ENCODE peak calls at places on chromosomes 11 and 22, in seven cellular contexts. One of them, this sample, is unnamed.
A peak's percentile ranks its signal among the peaks of the same experiment; 100 is the strongest.

GRCh38 chr11:66467756-66468155 is 1.1 kb downstream of the PELI3 start:
- DNase-seq in B cell: no peak
- DNase-seq in stimulated activated CD8-positive, alpha-beta memory T cell treated with anti-CD3 and anti-CD28 coated beads, Interleukin-7, amount 100 ng/mL, for 1 hour: no peak
- DNase-seq in activated T-helper 1 cell treated with anti-CD3 and anti-CD28 coated beads, Interleukin-12 subunit alpha, Interleukin-12 subunit beta, Interleukin-2, Interleukin-4 antibody, amounts not matched to agents 30 ng/mL and 10 ng/mL and 1 ng/mL, durations not matched to agents 14 hours and 24 hours and 36 hours: no peak
- DNase-seq in T-helper 9 cell: no peak
- DNase-seq in CD4-positive, alpha-beta memory T cell: peak; percentile 22
- DNase-seq in omental fat pad: no peak
- DNase-seq in this sample: no peak

GRCh38 chr11:12540075-12540685 is 134.0 kb upstream of the TEAD1 start:
- DNase-seq in B cell: no peak
- DNase-seq in activated T-helper 1 cell treated with anti-CD3 and anti-CD28 coated beads, Interleukin-12 subunit alpha, Interleukin-12 subunit beta, Interleukin-2, Interleukin-4 antibody, amounts not matched to agents 30 ng/mL and 10 ng/mL and 1 ng/mL, durations not matched to agents 14 hours and 24 hours and 36 hours: no peak
- DNase-seq in omental fat pad: no peak
- DNase-seq in stimulated activated CD8-positive, alpha-beta memory T cell treated with anti-CD3 and anti-CD28 coated beads, Interleukin-7, amount 100 ng/mL, for 1 hour: no peak
- DNase-seq in T-helper 9 cell: no peak
- DNase-seq in CD4-positive, alpha-beta memory T cell: no peak
- DNase-seq in this sample: no peak

GRCh38 chr11:63940786-63941185 is 2.0 kb downstream of the NAA40 start:
- DNase-seq in omental fat pad: no peak
- DNase-seq in activated T-helper 1 cell treated with anti-CD3 and anti-CD28 coated beads, Interleukin-12 subunit alpha, Interleukin-12 subunit beta, Interleukin-2, Interleukin-4 antibody, amounts not matched to agents 30 ng/mL and 10 ng/mL and 1 ng/mL, durations not matched to agents 14 hours and 24 hours and 36 hours: no peak
- DNase-seq in CD4-positive, alpha-beta memory T cell: no peak
- DNase-seq in B cell: peak; percentile 50
- DNase-seq in stimulated activated CD8-positive, alpha-beta memory T cell treated with anti-CD3 and anti-CD28 coated beads, Interleukin-7, amount 100 ng/mL, for 1 hour: no peak
- DNase-seq in T-helper 9 cell: no peak
- DNase-seq in this sample: no peak

GRCh38 chr11:36056160-36056751 is 112.4 kb downstream of the LDLRAD3 start:
- DNase-seq in activated T-helper 1 cell treated with anti-CD3 and anti-CD28 coated beads, Interleukin-12 subunit alpha, Interleukin-12 subunit beta, Interleukin-2, Interleukin-4 antibody, amounts not matched to agents 30 ng/mL and 10 ng/mL and 1 ng/mL, durations not matched to agents 14 hours and 24 hours and 36 hours: no peak
- DNase-seq in omental fat pad: no peak
- DNase-seq in T-helper 9 cell: no peak
- DNase-seq in CD4-positive, alpha-beta memory T cell: no peak
- DNase-seq in B cell: no peak
- DNase-seq in stimulated activated CD8-positive, alpha-beta memory T cell treated with anti-CD3 and anti-CD28 coated beads, Interleukin-7, amount 100 ng/mL, for 1 hour: no peak
- DNase-seq in this sample: peak; percentile 27

GRCh38 chr11:1472180-1473005 is 14.2 kb downstream of the MOB2 start:
- DNase-seq in omental fat pad: no peak
- DNase-seq in activated T-helper 1 cell treated with anti-CD3 and anti-CD28 coated beads, Interleukin-12 subunit alpha, Interleukin-12 subunit beta, Interleukin-2, Interleukin-4 antibody, amounts not matched to agents 30 ng/mL and 10 ng/mL and 1 ng/mL, durations not matched to agents 14 hours and 24 hours and 36 hours: no peak
- DNase-seq in B cell: no peak
- DNase-seq in stimulated activated CD8-positive, alpha-beta memory T cell treated with anti-CD3 and anti-CD28 coated beads, Interleukin-7, amount 100 ng/mL, for 1 hour: no peak
- DNase-seq in T-helper 9 cell: no peak
- DNase-seq in CD4-positive, alpha-beta memory T cell: no peak
- DNase-seq in this sample: no peak

GRCh38 chr11:18731949-18732821 is 6.2 kb upstream of the IGSF22 start:
- DNase-seq in CD4-positive, alpha-beta memory T cell: peak; percentile 54
- DNase-seq in T-helper 9 cell: peak; percentile 64
- DNase-seq in stimulated activated CD8-positive, alpha-beta memory T cell treated with anti-CD3 and anti-CD28 coated beads, Interleukin-7, amount 100 ng/mL, for 1 hour: peak; percentile 63
- DNase-seq in omental fat pad: peak; percentile 86
- DNase-seq in activated T-helper 1 cell treated with anti-CD3 and anti-CD28 coated beads, Interleukin-12 subunit alpha, Interleukin-12 subunit beta, Interleukin-2, Interleukin-4 antibody, amounts not matched to agents 30 ng/mL and 10 ng/mL and 1 ng/mL, durations not matched to agents 14 hours and 24 hours and 36 hours: peak; percentile 47
- DNase-seq in B cell: peak; percentile 80
- DNase-seq in this sample: peak; percentile 77

GRCh38 chr11:61446211-61446651 is 16.3 kb downstream of the SDHAF2 start:
- DNase-seq in CD4-positive, alpha-beta memory T cell: peak; percentile 45
- DNase-seq in omental fat pad: peak; percentile 87
- DNase-seq in stimulated activated CD8-positive, alpha-beta memory T cell treated with anti-CD3 and anti-CD28 coated beads, Interleukin-7, amount 100 ng/mL, for 1 hour: peak; percentile 45
- DNase-seq in B cell: peak; percentile 44
- DNase-seq in activated T-helper 1 cell treated with anti-CD3 and anti-CD28 coated beads, Interleukin-12 subunit alpha, Interleukin-12 subunit beta, Interleukin-2, Interleukin-4 antibody, amounts not matched to agents 30 ng/mL and 10 ng/mL and 1 ng/mL, durations not matched to agents 14 hours and 24 hours and 36 hours: peak; percentile 71
- DNase-seq in T-helper 9 cell: peak; percentile 38
- DNase-seq in this sample: peak; percentile 67

GRCh38 chr11:78424334-78425270 is 7.0 kb upstream of the GAB2 start:
- DNase-seq in B cell: peak; percentile 27
- DNase-seq in T-helper 9 cell: no peak
- DNase-seq in CD4-positive, alpha-beta memory T cell: no peak
- DNase-seq in activated T-helper 1 cell treated with anti-CD3 and anti-CD28 coated beads, Interleukin-12 subunit alpha, Interleukin-12 subunit beta, Interleukin-2, Interleukin-4 antibody, amounts not matched to agents 30 ng/mL and 10 ng/mL and 1 ng/mL, durations not matched to agents 14 hours and 24 hours and 36 hours: no peak
- DNase-seq in omental fat pad: no peak
- DNase-seq in stimulated activated CD8-positive, alpha-beta memory T cell treated with anti-CD3 and anti-CD28 coated beads, Interleukin-7, amount 100 ng/mL, for 1 hour: no peak
- DNase-seq in this sample: no peak

GRCh38 chr11:10607462-10607861 is 39.0 kb upstream of the LYVE1 start:
- DNase-seq in B cell: no peak
- DNase-seq in CD4-positive, alpha-beta memory T cell: no peak
- DNase-seq in omental fat pad: no peak
- DNase-seq in T-helper 9 cell: no peak
- DNase-seq in stimulated activated CD8-positive, alpha-beta memory T cell treated with anti-CD3 and anti-CD28 coated beads, Interleukin-7, amount 100 ng/mL, for 1 hour: no peak
- DNase-seq in activated T-helper 1 cell treated with anti-CD3 and anti-CD28 coated beads, Interleukin-12 subunit alpha, Interleukin-12 subunit beta, Interleukin-2, Interleukin-4 antibody, amounts not matched to agents 30 ng/mL and 10 ng/mL and 1 ng/mL, durations not matched to agents 14 hours and 24 hours and 36 hours: no peak
- DNase-seq in this sample: no peak

GRCh38 chr11:112166561-112166960 is 611 bp upstream of the TEX12 start:
- DNase-seq in T-helper 9 cell: no peak
- DNase-seq in omental fat pad: no peak
- DNase-seq in stimulated activated CD8-positive, alpha-beta memory T cell treated with anti-CD3 and anti-CD28 coated beads, Interleukin-7, amount 100 ng/mL, for 1 hour: no peak
- DNase-seq in activated T-helper 1 cell treated with anti-CD3 and anti-CD28 coated beads, Interleukin-12 subunit alpha, Interleukin-12 subunit beta, Interleukin-2, Interleukin-4 antibody, amounts not matched to agents 30 ng/mL and 10 ng/mL and 1 ng/mL, durations not matched to agents 14 hours and 24 hours and 36 hours: no peak
- DNase-seq in B cell: no peak
- DNase-seq in CD4-positive, alpha-beta memory T cell: no peak
- DNase-seq in this sample: no peak

GRCh38 chr22:44319685-44320084 is 6.9 kb upstream of the SHISAL1 start:
- DNase-seq in stimulated activated CD8-positive, alpha-beta memory T cell treated with anti-CD3 and anti-CD28 coated beads, Interleukin-7, amount 100 ng/mL, for 1 hour: no peak
- DNase-seq in T-helper 9 cell: no peak
- DNase-seq in B cell: no peak
- DNase-seq in activated T-helper 1 cell treated with anti-CD3 and anti-CD28 coated beads, Interleukin-12 subunit alpha, Interleukin-12 subunit beta, Interleukin-2, Interleukin-4 antibody, amounts not matched to agents 30 ng/mL and 10 ng/mL and 1 ng/mL, durations not matched to agents 14 hours and 24 hours and 36 hours: no peak
- DNase-seq in omental fat pad: no peak
- DNase-seq in CD4-positive, alpha-beta memory T cell: no peak
- DNase-seq in this sample: no peak

GRCh38 chr11:46485852-46486443 is 94.4 kb upstream of the CHRM4 start:
- DNase-seq in B cell: no peak
- DNase-seq in CD4-positive, alpha-beta memory T cell: no peak
- DNase-seq in omental fat pad: no peak
- DNase-seq in T-helper 9 cell: no peak
- DNase-seq in activated T-helper 1 cell treated with anti-CD3 and anti-CD28 coated beads, Interleukin-12 subunit alpha, Interleukin-12 subunit beta, Interleukin-2, Interleukin-4 antibody, amounts not matched to agents 30 ng/mL and 10 ng/mL and 1 ng/mL, durations not matched to agents 14 hours and 24 hours and 36 hours: no peak
- DNase-seq in stimulated activated CD8-positive, alpha-beta memory T cell treated with anti-CD3 and anti-CD28 coated beads, Interleukin-7, amount 100 ng/mL, for 1 hour: no peak
- DNase-seq in this sample: no peak

GRCh38 chr11:13378316-13378715 is 84.7 kb downstream of the BTBD10 start:
- DNase-seq in CD4-positive, alpha-beta memory T cell: no peak
- DNase-seq in T-helper 9 cell: no peak
- DNase-seq in B cell: no peak
- DNase-seq in omental fat pad: no peak
- DNase-seq in activated T-helper 1 cell treated with anti-CD3 and anti-CD28 coated beads, Interleukin-12 subunit alpha, Interleukin-12 subunit beta, Interleukin-2, Interleukin-4 antibody, amounts not matched to agents 30 ng/mL and 10 ng/mL and 1 ng/mL, durations not matched to agents 14 hours and 24 hours and 36 hours: no peak
- DNase-seq in stimulated activated CD8-positive, alpha-beta memory T cell treated with anti-CD3 and anti-CD28 coated beads, Interleukin-7, amount 100 ng/mL, for 1 hour: no peak
- DNase-seq in this sample: no peak

GRCh38 chr22:47918936-47919505 is 1156.6 kb downstream of the TBC1D22A start:
- DNase-seq in CD4-positive, alpha-beta memory T cell: no peak
- DNase-seq in stimulated activated CD8-positive, alpha-beta memory T cell treated with anti-CD3 and anti-CD28 coated beads, Interleukin-7, amount 100 ng/mL, for 1 hour: no peak
- DNase-seq in omental fat pad: no peak
- DNase-seq in activated T-helper 1 cell treated with anti-CD3 and anti-CD28 coated beads, Interleukin-12 subunit alpha, Interleukin-12 subunit beta, Interleukin-2, Interleukin-4 antibody, amounts not matched to agents 30 ng/mL and 10 ng/mL and 1 ng/mL, durations not matched to agents 14 hours and 24 hours and 36 hours: no peak
- DNase-seq in B cell: no peak
- DNase-seq in T-helper 9 cell: no peak
- DNase-seq in this sample: no peak

GRCh38 chr22:17785185-17786184 is 11.2 kb upstream of the BID start:
- DNase-seq in omental fat pad: peak; percentile 47
- DNase-seq in B cell: peak; percentile 78
- DNase-seq in CD4-positive, alpha-beta memory T cell: peak; percentile 56
- DNase-seq in T-helper 9 cell: peak; percentile 77
- DNase-seq in stimulated activated CD8-positive, alpha-beta memory T cell treated with anti-CD3 and anti-CD28 coated beads, Interleukin-7, amount 100 ng/mL, for 1 hour: peak; percentile 51
- DNase-seq in activated T-helper 1 cell treated with anti-CD3 and anti-CD28 coated beads, Interleukin-12 subunit alpha, Interleukin-12 subunit beta, Interleukin-2, Interleukin-4 antibody, amounts not matched to agents 30 ng/mL and 10 ng/mL and 1 ng/mL, durations not matched to agents 14 hours and 24 hours and 36 hours: peak; percentile 52
- DNase-seq in this sample: no peak

GRCh38 chr11:128903248-128904041 is 12.3 kb downstream of the KCNJ5 start:
- DNase-seq in T-helper 9 cell: no peak
- DNase-seq in stimulated activated CD8-positive, alpha-beta memory T cell treated with anti-CD3 and anti-CD28 coated beads, Interleukin-7, amount 100 ng/mL, for 1 hour: no peak
- DNase-seq in B cell: no peak
- DNase-seq in omental fat pad: no peak
- DNase-seq in CD4-positive, alpha-beta memory T cell: no peak
- DNase-seq in activated T-helper 1 cell treated with anti-CD3 and anti-CD28 coated beads, Interleukin-12 subunit alpha, Interleukin-12 subunit beta, Interleukin-2, Interleukin-4 antibody, amounts not matched to agents 30 ng/mL and 10 ng/mL and 1 ng/mL, durations not matched to agents 14 hours and 24 hours and 36 hours: no peak
- DNase-seq in this sample: no peak

GRCh38 chr22:19797086-19797485 is 36.5 kb downstream of the TBX1 start:
- DNase-seq in T-helper 9 cell: no peak
- DNase-seq in stimulated activated CD8-positive, alpha-beta memory T cell treated with anti-CD3 and anti-CD28 coated beads, Interleukin-7, amount 100 ng/mL, for 1 hour: no peak
- DNase-seq in omental fat pad: no peak
- DNase-seq in CD4-positive, alpha-beta memory T cell: no peak
- DNase-seq in activated T-helper 1 cell treated with anti-CD3 and anti-CD28 coated beads, Interleukin-12 subunit alpha, Interleukin-12 subunit beta, Interleukin-2, Interleukin-4 antibody, amounts not matched to agents 30 ng/mL and 10 ng/mL and 1 ng/mL, durations not matched to agents 14 hours and 24 hours and 36 hours: no peak
- DNase-seq in B cell: no peak
- DNase-seq in this sample: no peak

GRCh38 chr22:24440718-24441405 is 13.5 kb downstream of the ADORA2A start:
- DNase-seq in omental fat pad: no peak
- DNase-seq in T-helper 9 cell: no peak
- DNase-seq in CD4-positive, alpha-beta memory T cell: no peak
- DNase-seq in B cell: peak; percentile 18
- DNase-seq in activated T-helper 1 cell treated with anti-CD3 and anti-CD28 coated beads, Interleukin-12 subunit alpha, Interleukin-12 subunit beta, Interleukin-2, Interleukin-4 antibody, amounts not matched to agents 30 ng/mL and 10 ng/mL and 1 ng/mL, durations not matched to agents 14 hours and 24 hours and 36 hours: no peak
- DNase-seq in stimulated activated CD8-positive, alpha-beta memory T cell treated with anti-CD3 and anti-CD28 coated beads, Interleukin-7, amount 100 ng/mL, for 1 hour: no peak
- DNase-seq in this sample: peak; percentile 25